ENCODE peak calls at places on chromosomes 16 and 17, in eight cellular contexts. Z is T-helper 1 cell; T is HEK293T; E is hepatocyte; A is uterus; F is mucosa of gallbladder; V is T follicular helper cell; O is stimulated activated CD4-positive, alpha-beta T cell treated with anti-CD3 and anti-CD28 coated beads, TNF-alpha, amount 100 ng/mL, for 1 hour. N is an unnamed sample.

GRCh38 chr17:1484586-1485310 is 7.7 kb downstream of the MYO1C start:
- DNase-seq in Z (peak), T (peak), E (peak), A (peak), F (peak), V (peak), O (no peak), N (peak)

GRCh38 chr16:49530396-49530795 is 156.8 kb downstream of the C16orf78 start:
- DNase-seq in Z (no peak), T (no peak), E (no peak), A (no peak), F (no peak), V (no peak), O (no peak), N (no peak)

GRCh38 chr17:59893617-59894100 is 738 bp downstream of the RPS6KB1 start:
- DNase-seq in Z (no peak), T (peak), E (peak), A (no peak), F (peak), V (no peak), O (no peak), N (peak)

GRCh38 chr17:15947331-15947730 is 2.4 kb downstream of the ADORA2B start:
- DNase-seq in Z (no peak), T (no peak), E (no peak), A (no peak), F (no peak), V (no peak), O (no peak), N (no peak)

GRCh38 chr16:67166035-67166882 is 1.7 kb downstream of the HSF4 start:
- DNase-seq in Z (no peak), T (no peak), E (no peak), A (no peak), F (no peak), V (no peak), O (no peak), N (no peak)

GRCh38 chr17:72254808-72255449 is 134.1 kb downstream of the SOX9 start:
- DNase-seq in Z (no peak), T (no peak), E (no peak), A (no peak), F (peak), V (no peak), O (no peak), N (no peak)

GRCh38 chr16:1413684-1414531 is 596 bp downstream of the UNKL start:
- DNase-seq in Z (peak), T (peak), E (peak), A (peak), F (peak), V (peak), O (peak), N (peak)

GRCh38 chr17:34626141-34626681 is 46.8 kb downstream of the TMEM132E start:
- DNase-seq in Z (no peak), T (no peak), E (no peak), A (no peak), F (peak), V (no peak), O (no peak), N (no peak)

GRCh38 chr17:73066148-73066884 is 26.2 kb downstream of the SLC39A11 start:
- DNase-seq in Z (no peak), T (no peak), E (no peak), A (no peak), F (no peak), V (no peak), O (no peak), N (no peak)

GRCh38 chr16:14629612-14629918 is 495 bp downstream of the PARN start:
- DNase-seq in Z (no peak), T (peak), E (no peak), A (no peak), F (no peak), V (no peak), O (no peak), N (peak)

GRCh38 chr17:40602445-40603443 is 37.5 kb upstream of the CCR7 start:
- DNase-seq in Z (peak), T (no peak), E (no peak), A (no peak), F (peak), V (peak), O (no peak), N (no peak)

GRCh38 chr16:88731699-88732098 is 25.4 kb downstream of the CTU2 start:
- DNase-seq in Z (no peak), T (peak), E (peak), A (no peak), F (no peak), V (no peak), O (no peak), N (no peak)

GRCh38 chr16:53611151-53611802 is 92.4 kb downstream of the RPGRIP1L start:
- DNase-seq in Z (no peak), T (peak), E (no peak), A (no peak), F (no peak), V (no peak), O (no peak), N (no peak)

GRCh38 chr17:19703776-19704371 is 12.5 kb downstream of the SLC47A2 start:
- DNase-seq in Z (no peak), T (no peak), E (no peak), A (no peak), F (no peak), V (no peak), O (no peak), N (no peak)

GRCh38 chr16:74304164-74304834 is 7.7 kb downstream of the PSMD7 start:
- DNase-seq in Z (no peak), T (no peak), E (no peak), A (no peak), F (no peak), V (no peak), O (no peak), N (no peak)

GRCh38 chr16:61797296-61797695 is 238.9 kb downstream of the CDH8 start:
- DNase-seq in Z (no peak), T (no peak), E (no peak), A (no peak), F (no peak), V (no peak), O (no peak), N (no peak)

GRCh38 chr17:50055055-50055425 is 870 bp upstream of the ITGA3 start:
- DNase-seq in Z (peak), T (no peak), E (peak), A (no peak), F (peak), V (no peak), O (no peak), N (peak)

GRCh38 chr17:38440614-38441397 is 12.5 kb downstream of the ARHGAP23 start:
- DNase-seq in Z (no peak), T (no peak), E (no peak), A (no peak), F (no peak), V (no peak), O (no peak), N (no peak)

GRCh38 chr16:55433030-55433429 is 46.0 kb upstream of the MMP2 start:
- DNase-seq in Z (no peak), T (no peak), E (peak), A (no peak), F (peak), V (no peak), O (no peak), N (no peak)

GRCh38 chr17:55433029-55433628 is 11.5 kb upstream of the MMD start:
- DNase-seq in Z (no peak), T (no peak), E (peak), A (no peak), F (peak), V (no peak), O (no peak), N (no peak)

GRCh38 chr17:31580331-31581021 is 189.0 kb downstream of the RAB11FIP4 start:
- DNase-seq in Z (no peak), T (no peak), E (no peak), A (no peak), F (no peak), V (no peak), O (no peak), N (no peak)

GRCh38 chr17:2780931-2781454 is 15.2 kb upstream of the RAP1GAP2 start:
- DNase-seq in Z (no peak), T (no peak), E (no peak), A (no peak), F (no peak), V (no peak), O (no peak), N (peak)

GRCh38 chr17:41617698-41618097 is 5.1 kb upstream of the KRT16 start:
- DNase-seq in Z (no peak), T (no peak), E (no peak), A (no peak), F (no peak), V (no peak), O (no peak), N (no peak)

GRCh38 chr17:65551641-65552040 is 9.8 kb downstream of the AXIN2 start:
- DNase-seq in Z (no peak), T (no peak), E (no peak), A (no peak), F (no peak), V (no peak), O (no peak), N (no peak)

GRCh38 chr17:27491713-27492190 is 35.5 kb downstream of the KSR1 start:
- DNase-seq in Z (no peak), T (no peak), E (peak), A (no peak), F (no peak), V (no peak), O (no peak), N (peak)

GRCh38 chr17:35780876-35781409 is 14.5 kb downstream of the MMP28 start:
- DNase-seq in Z (no peak), T (no peak), E (no peak), A (no peak), F (no peak), V (no peak), O (no peak), N (no peak)

GRCh38 chr17:50064253-50064991 is 8.5 kb downstream of the ITGA3 start:
- DNase-seq in Z (no peak), T (no peak), E (peak), A (peak), F (no peak), V (no peak), O (no peak), N (no peak)

GRCh38 chr17:41772218-41772585 is 14.3 kb downstream of the JUP start:
- DNase-seq in Z (no peak), T (no peak), E (peak), A (no peak), F (peak), V (no peak), O (no peak), N (no peak)

GRCh38 chr17:77510133-77510796 is 369.5 kb downstream of the SEC14L1 start:
- DNase-seq in Z (no peak), T (no peak), E (no peak), A (peak), F (no peak), V (no peak), O (no peak), N (no peak)

GRCh38 chr16:81601008-81601428 is 156.4 kb downstream of the CMIP start:
- DNase-seq in Z (no peak), T (no peak), E (peak), A (no peak), F (no peak), V (no peak), O (no peak), N (no peak)

GRCh38 chr16:28321700-28322411 is 29.5 kb downstream of the SBK1 start:
- DNase-seq in Z (no peak), T (peak), E (peak), A (no peak), F (no peak), V (no peak), O (no peak), N (peak)

GRCh38 chr17:78862073-78863023 is 21.7 kb upstream of the USP36 start:
- DNase-seq in Z (no peak), T (no peak), E (peak), A (peak), F (peak), V (no peak), O (no peak), N (no peak)

GRCh38 chr16:88131966-88132365 is 180.7 kb downstream of the BANP start:
- DNase-seq in Z (no peak), T (no peak), E (no peak), A (no peak), F (no peak), V (no peak), O (no peak), N (no peak)

GRCh38 chr17:43939886-43940285 is 2.4 kb downstream of the PPY start:
- DNase-seq in Z (no peak), T (no peak), E (no peak), A (no peak), F (no peak), V (no peak), O (no peak), N (no peak)

GRCh38 chr17:74239169-74239568 is 25.8 kb downstream of the TTYH2 start:
- DNase-seq in Z (no peak), T (no peak), E (no peak), A (peak), F (peak), V (no peak), O (no peak), N (no peak)

GRCh38 chr17:81978901-81979298 is 1.5 kb downstream of the ASPSCR1 start:
- DNase-seq in Z (no peak), T (no peak), E (no peak), A (no peak), F (no peak), V (no peak), O (no peak), N (no peak)

N was measured in cerebellar cortex.